ENCODE peak calls at places on chromosomes 2 and 18, in seven cellular contexts. P is IMR-90, O is H9, T is mesenchymal stem cell, W is trophoblast cell, R is H1, A is neuronal stem cell. J is an unnamed sample.
A peak's percentile ranks its signal among the peaks of the same experiment; 100 is the strongest.

GRCh38 chr2:170815746-170816498 is 765 bp upstream of the GAD1 start:
- DNase-seq in P (peak; percentile 21), O (peak; percentile 90), T (peak; percentile 57), W (peak; percentile 66), R (peak; percentile 92), A (peak; percentile 84), J (peak; percentile 91)

GRCh38 chr2:200585730-200586643 is at the start of gene AOX1:
- DNase-seq in P (peak; percentile 45), O (peak; percentile 86), T (peak; percentile 66), W (peak; percentile 50), R (peak; percentile 87), A (peak; percentile 52), J (peak; percentile 90)

GRCh38 chr2:5695641-5696350 is 3.6 kb downstream of the SOX11 start:
- DNase-seq in P (peak; percentile 55), O (peak; percentile 67), T (peak; percentile 77), W (no peak), R (peak; percentile 74), A (no peak), J (peak; percentile 85)

GRCh38 chr2:120564213-120565094 is 171.2 kb upstream of the GLI2 start:
- DNase-seq in P (no peak), O (peak; percentile 65), T (no peak), W (no peak), R (no peak), A (peak; percentile 15), J (peak; percentile 19)

GRCh38 chr2:2331905-2332280 is 818 bp upstream of the MYT1L start:
- DNase-seq in P (no peak), O (peak; percentile 83), T (no peak), W (no peak), R (peak; percentile 63), A (peak; percentile 14), J (peak; percentile 73)

GRCh38 chr2:196233808-196234501 is 62.6 kb upstream of the STK17B start:
- DNase-seq in P (peak; percentile 27), O (no peak), T (peak; percentile 52), W (no peak), R (no peak), A (no peak), J (no peak)

GRCh38 chr2:104849618-104850097 is 4.3 kb upstream of the POU3F3 start:
- DNase-seq in P (peak; percentile 45), O (peak; percentile 63), T (peak; percentile 29), W (peak; percentile 26), R (peak; percentile 79), A (no peak), J (peak; percentile 72)

GRCh38 chr2:110853516-110853915 is 121.1 kb downstream of the ACOXL start:
- DNase-seq in P (peak; percentile 12), O (peak; percentile 56), T (peak; percentile 21), W (peak; percentile 15), R (no peak), A (no peak), J (peak; percentile 52)

GRCh38 chr2:213475433-213475832 is 191.2 kb downstream of the SPAG16 start:
- DNase-seq in P (peak; percentile 1), O (no peak), T (no peak), W (no peak), R (no peak), A (no peak), J (peak; percentile 17)

GRCh38 chr2:101788995-101789970 is 91.8 kb downstream of the MAP4K4 start:
- DNase-seq in P (peak; percentile 44), O (no peak), T (no peak), W (no peak), R (no peak), A (no peak), J (no peak)

GRCh38 chr18:77530732-77531131 is 281.1 kb downstream of the GALR1 start:
- DNase-seq in P (no peak), O (no peak), T (no peak), W (no peak), R (no peak), A (no peak), J (peak; percentile 48)

GRCh38 chr18:24427484-24427883 is 1.0 kb downstream of the IMPACT start:
- DNase-seq in P (peak; percentile 19), O (no peak), T (peak; percentile 42), W (no peak), R (no peak), A (no peak), J (peak; percentile 46)

GRCh38 chr2:69097908-69098655 is 85.1 kb downstream of the ANTXR1 start:
- DNase-seq in P (peak; percentile 49), O (no peak), T (no peak), W (no peak), R (no peak), A (no peak), J (no peak)

GRCh38 chr18:76524900-76525698 is 30.1 kb upstream of the ZNF516 start:
- DNase-seq in P (peak; percentile 68), O (no peak), T (peak; percentile 92), W (no peak), R (no peak), A (peak; percentile 72), J (peak; percentile 88)

GRCh38 chr2:240131941-240132650 is 4.0 kb downstream of the COPS9 start:
- DNase-seq in P (no peak), O (peak; percentile 66), T (no peak), W (no peak), R (no peak), A (no peak), J (no peak)
- H3K18ac ChIP-seq in P (no peak overlapping the region), O (no peak overlapping the region), T (no peak overlapping the region), W (no peak overlapping the region), R (no peak overlapping the region), A (no peak overlapping the region), J (no peak overlapping the region)

GRCh38 chr2:18437909-18438308 is 122.5 kb downstream of the RDH14 start:
- DNase-seq in P (no peak), O (no peak), T (no peak), W (no peak), R (no peak), A (no peak), J (no peak)
- H3K18ac ChIP-seq in P (peak overlapping the region; percentile 36), O (no peak overlapping the region), T (no peak overlapping the region), W (no peak overlapping the region), R (no peak overlapping the region), A (no peak overlapping the region), J (no peak overlapping the region)

DNA sequence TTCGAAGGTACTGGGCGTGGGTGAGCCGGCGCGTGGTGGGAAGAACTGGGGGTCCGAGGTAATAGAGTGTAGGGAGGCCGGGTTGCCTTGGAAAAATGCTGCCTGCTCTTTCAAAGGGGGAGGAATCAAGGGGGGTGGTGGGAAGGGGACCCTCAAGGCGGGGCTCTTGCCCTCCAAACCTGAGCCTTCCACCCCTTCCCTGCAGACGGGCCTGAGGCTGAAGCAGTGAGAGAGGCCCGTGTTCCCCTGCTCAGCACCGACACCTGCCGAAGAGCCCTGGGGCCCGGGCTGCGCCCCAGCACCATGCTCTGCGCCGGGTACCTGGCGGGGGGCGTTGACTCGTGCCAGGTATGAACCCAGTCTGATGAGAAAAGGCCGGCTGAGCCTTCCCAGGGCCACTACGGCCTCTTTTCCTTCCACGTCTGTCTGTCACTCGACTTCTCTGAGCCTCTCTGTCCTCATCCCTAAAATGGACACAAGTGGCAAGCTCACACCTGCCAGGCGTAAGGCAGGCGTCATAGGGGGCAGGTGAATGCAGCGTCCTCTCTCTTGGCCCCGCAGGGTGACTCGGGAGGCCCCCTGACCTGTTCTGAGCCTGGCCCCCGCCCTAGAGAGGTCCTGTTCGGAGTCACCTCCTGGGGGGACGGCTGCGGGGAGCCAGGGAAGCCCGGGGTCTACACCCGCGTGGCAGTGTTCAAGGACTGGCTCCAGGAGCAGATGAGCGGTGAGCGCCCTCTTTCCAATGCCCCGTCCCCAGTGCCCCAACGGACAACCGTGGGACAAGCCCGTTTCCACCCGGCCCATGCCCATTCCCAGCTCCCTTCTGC is 2.9 kb downstream of the PRSS56 start:
- DNase-seq in P (no peak), O (no peak), T (no peak), W (no peak), R (no peak), A (no peak), J (no peak)
- H3K18ac ChIP-seq in P (no peak overlapping the region), O (no peak overlapping the region), T (no peak overlapping the region), W (no peak overlapping the region), R (no peak overlapping the region), A (peak overlapping the region; percentile 55), J (no peak overlapping the region)

GRCh38 chr2:29119211-29119610 is 4.0 kb downstream of the CLIP4 start:
- DNase-seq in P (no peak), O (no peak), T (no peak), W (no peak), R (no peak), A (no peak), J (no peak)

GRCh38 chr2:29115797-29116781 is 874 bp downstream of the CLIP4 start:
- DNase-seq in P (peak; percentile 85), O (peak; percentile 37), T (peak; percentile 91), W (peak; percentile 95), R (no peak), A (no peak), J (peak; percentile 30)

GRCh38 chr2:29114841-29115609 is at the start of gene CLIP4:
- DNase-seq in P (peak; percentile 51), O (no peak), T (peak; percentile 63), W (no peak), R (peak; percentile 60), A (no peak), J (no peak)

GRCh38 chr2:29120846-29121245 is 5.6 kb downstream of the CLIP4 start:
- DNase-seq in P (no peak), O (no peak), T (no peak), W (no peak), R (no peak), A (no peak), J (no peak)

GRCh38 chr2:29117636-29118303 is 2.6 kb downstream of the CLIP4 start:
- DNase-seq in P (peak; percentile 68), O (no peak), T (peak; percentile 61), W (peak; percentile 19), R (no peak), A (no peak), J (no peak)
- H3K18ac ChIP-seq in P (peak overlapping the region; percentile 98), O (no peak overlapping the region), T (no peak overlapping the region), W (no peak overlapping the region), R (no peak overlapping the region), A (no peak overlapping the region), J (no peak overlapping the region)

DNA sequence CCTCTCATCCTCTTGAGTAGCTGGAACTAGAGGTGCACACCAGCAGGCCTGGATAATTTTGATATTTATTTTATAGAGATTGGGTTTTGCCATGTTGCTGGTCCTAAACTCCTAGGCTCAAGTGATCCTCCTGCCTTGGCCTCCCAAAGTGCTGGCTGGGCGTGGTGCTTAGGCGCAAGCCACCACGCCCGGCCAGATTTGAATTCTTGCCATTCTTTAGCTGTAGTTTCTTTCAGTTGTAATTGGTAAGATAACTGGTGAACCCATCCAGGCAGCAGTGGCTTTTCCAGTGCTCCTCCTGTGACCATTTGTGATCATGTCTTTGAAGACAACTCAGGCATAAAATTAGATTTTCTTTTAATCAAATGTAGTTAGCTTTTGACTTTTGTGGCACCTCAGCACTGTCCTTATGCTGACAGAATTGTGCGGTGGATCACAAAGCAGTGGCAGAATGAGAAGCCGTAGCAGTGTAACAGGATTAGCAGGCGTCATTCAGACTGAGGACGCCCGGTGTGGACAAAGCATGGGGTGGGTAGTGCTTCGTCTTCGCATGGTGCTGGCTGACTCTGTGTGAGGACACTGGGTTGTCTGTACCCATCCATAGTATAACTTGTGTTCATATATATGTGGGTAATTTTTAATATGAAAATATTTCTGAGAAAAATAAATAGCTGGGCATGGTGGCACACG is 30.0 kb upstream of the TOGARAM2 start:
- DNase-seq in P (no peak), O (no peak), T (no peak), W (peak; percentile 42), R (no peak), A (peak; percentile 68), J (peak; percentile 31)
- H3K18ac ChIP-seq in P (no peak overlapping the region), O (no peak overlapping the region), T (no peak overlapping the region), W (no peak overlapping the region), R (no peak overlapping the region), A (no peak overlapping the region), J (no peak overlapping the region)